ENCODE peak calls at places on chromosomes 16 and 17, in eight cellular contexts. I is fibroblast of mammary gland, Z is kidney epithelial cell, L is AG04449, S is AG09309, E is PC-3, Q is ovary, F is heart right ventricle. Y is an unnamed sample.

GRCh38 chr17:75096082-75096625 is 8.4 kb downstream of the SLC16A5 start:
- DNase-seq in I (peak; percentile 69), Z (peak; percentile 90), L (no peak), S (no peak), E (peak; percentile 99), Q (no peak), F (peak; percentile 71), Y (peak; percentile 91)

GRCh38 chr17:57295526-57296023 is 39.3 kb downstream of the MSI2 start:
- DNase-seq in I (no peak), Z (peak; percentile 54), L (no peak), S (no peak), E (peak; percentile 82), Q (no peak), F (no peak), Y (no peak)

GRCh38 chr16:30663820-30664528 is 5.7 kb downstream of the FBRS start:
- DNase-seq in I (peak; percentile 68), Z (no peak), L (no peak), S (no peak), E (no peak), Q (no peak), F (no peak), Y (no peak)

GRCh38 chr16:4320571-4321137 is 4.8 kb downstream of the GLIS2 start:
- DNase-seq in I (no peak), Z (no peak), L (no peak), S (no peak), E (no peak), Q (no peak), F (no peak), Y (no peak)

GRCh38 chr16:86628614-86629013 is 50.3 kb downstream of the FOXL1 start:
- DNase-seq in I (no peak), Z (no peak), L (peak; percentile 52), S (no peak), E (peak; percentile 15), Q (no peak), F (no peak), Y (no peak)

GRCh38 chr16:13779676-13780075 is 140.3 kb upstream of the ERCC4 start:
- DNase-seq in I (no peak), Z (no peak), L (no peak), S (no peak), E (no peak), Q (no peak), F (no peak), Y (no peak)

GRCh38 chr17:78473951-78474630 is 95.6 kb downstream of the PGS1 start:
- DNase-seq in I (no peak), Z (no peak), L (peak; percentile 1), S (no peak), E (no peak), Q (no peak), F (no peak), Y (peak; percentile 53)

GRCh38 chr17:77889866-77890760 is 68.4 kb upstream of the TNRC6C start:
- DNase-seq in I (no peak), Z (no peak), L (no peak), S (no peak), E (no peak), Q (no peak), F (no peak), Y (peak; percentile 27)

GRCh38 chr16:81618661-81619060 is 160.4 kb upstream of the PLCG2 start:
- DNase-seq in I (no peak), Z (no peak), L (no peak), S (no peak), E (no peak), Q (peak; percentile 67), F (no peak), Y (no peak)

GRCh38 chr17:36858119-36859002 is 78.9 kb upstream of the LHX1 start:
- DNase-seq in I (no peak), Z (no peak), L (no peak), S (no peak), E (peak; percentile 11), Q (no peak), F (no peak), Y (no peak)

GRCh38 chr16:24984903-24985675 is 30.1 kb downstream of the ARHGAP17 start:
- DNase-seq in I (no peak), Z (no peak), L (no peak), S (no peak), E (no peak), Q (no peak), F (no peak), Y (no peak)

GRCh38 chr17:57566724-57567123 is 178.4 kb downstream of the CCDC182 start:
- DNase-seq in I (no peak), Z (no peak), L (no peak), S (no peak), E (no peak), Q (no peak), F (no peak), Y (peak; percentile 49)

GRCh38 chr16:62751218-62751617 is 715.0 kb upstream of the CDH8 start:
- DNase-seq in I (no peak), Z (no peak), L (no peak), S (no peak), E (no peak), Q (no peak), F (no peak), Y (no peak)

GRCh38 chr17:57940653-57941329 is 14.4 kb downstream of the CUEDC1 start:
- DNase-seq in I (peak; percentile 64), Z (no peak), L (no peak), S (no peak), E (peak; percentile 86), Q (no peak), F (no peak), Y (no peak)

GRCh38 chr16:86170720-86171119 is 271.8 kb downstream of the IRF8 start:
- DNase-seq in I (no peak), Z (no peak), L (no peak), S (no peak), E (no peak), Q (no peak), F (no peak), Y (no peak)

GRCh38 chr17:951388-952132 is 28.0 kb downstream of the NXN start:
- DNase-seq in I (peak; percentile 86), Z (peak; percentile 81), L (no peak), S (no peak), E (peak; percentile 42), Q (no peak), F (no peak), Y (no peak)

DNA sequence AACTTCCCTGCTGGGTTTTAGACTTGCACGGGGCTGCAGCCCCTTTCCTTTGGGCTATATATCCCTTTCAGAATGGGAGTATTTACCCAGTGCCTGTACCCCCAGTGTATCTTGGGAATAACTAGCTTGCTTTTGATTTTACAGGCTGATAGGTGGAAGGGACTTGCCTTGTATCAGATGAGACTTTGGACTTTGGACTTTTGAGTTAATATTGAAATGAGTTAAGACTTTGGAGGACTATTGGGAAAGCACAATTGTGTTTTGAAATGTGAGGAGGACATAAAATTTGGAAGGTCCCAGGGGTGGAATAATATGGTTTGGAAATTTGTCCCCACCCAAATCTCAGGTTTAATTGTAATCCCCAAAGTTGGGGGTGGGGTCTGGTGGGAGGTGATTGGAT is 393.8 kb upstream of the KIF2B start:
- DNase-seq in I (no peak), Z (no peak), L (no peak), S (no peak), E (no peak), Q (no peak), F (no peak), Y (no peak)
- H3K4me3 ChIP-seq in I (no peak overlapping the region), Z (no peak overlapping the region), L (no peak overlapping the region), S (no peak overlapping the region), E (no peak overlapping the region), Q (no peak overlapping the region), F (no peak overlapping the region), Y (no peak overlapping the region)

GRCh38 chr16:56898847-56899246 is 33.1 kb upstream of the HERPUD1 start:
- DNase-seq in I (no peak), Z (no peak), L (no peak), S (no peak), E (no peak), Q (no peak), F (no peak), Y (no peak)

GRCh38 chr16:56894331-56894917 is 29.4 kb downstream of the SLC12A3 start:
- DNase-seq in I (no peak), Z (no peak), L (no peak), S (no peak), E (no peak), Q (no peak), F (no peak), Y (no peak)

GRCh38 chr16:56896244-56896643 is 31.2 kb downstream of the SLC12A3 start:
- DNase-seq in I (no peak), Z (no peak), L (no peak), S (no peak), E (no peak), Q (no peak), F (no peak), Y (no peak)

GRCh38 chr16:56895813-56896212 is 30.8 kb downstream of the SLC12A3 start:
- DNase-seq in I (no peak), Z (no peak), L (no peak), S (no peak), E (no peak), Q (no peak), F (no peak), Y (no peak)

GRCh38 chr16:56897026-56897799 is 32.2 kb downstream of the SLC12A3 start:
- DNase-seq in I (no peak), Z (no peak), L (no peak), S (no peak), E (no peak), Q (no peak), F (no peak), Y (no peak)
- H3K4me3 ChIP-seq in I (no peak overlapping the region), Z (no peak overlapping the region), L (no peak overlapping the region), S (no peak overlapping the region), E (no peak overlapping the region), Q (no peak overlapping the region), F (no peak overlapping the region), Y (no peak overlapping the region)

DNA sequence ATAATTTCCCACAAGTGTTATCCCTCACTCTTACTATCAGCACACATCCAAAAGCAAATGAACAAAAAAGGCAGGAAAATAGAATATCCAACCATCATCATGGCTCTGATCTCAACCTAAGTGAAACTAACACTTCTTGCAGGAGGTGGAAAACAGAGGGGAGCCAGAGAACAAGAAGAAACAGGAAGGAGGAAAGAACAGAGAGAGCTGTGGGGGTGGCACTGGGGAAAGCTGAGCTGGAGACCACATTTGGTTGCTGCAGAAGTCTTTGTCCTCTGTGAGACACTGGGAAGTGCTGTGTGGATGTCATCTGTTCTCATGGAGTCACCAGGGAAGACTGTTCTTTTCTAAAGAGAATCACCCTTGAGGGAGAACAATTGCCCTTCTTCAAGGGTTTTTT is 34.7 kb downstream of the GRB7 start:
- DNase-seq in I (no peak), Z (no peak), L (no peak), S (no peak), E (no peak), Q (no peak), F (no peak), Y (no peak)
- H3K4me3 ChIP-seq in I (no peak overlapping the region), Z (no peak overlapping the region), L (no peak overlapping the region), S (no peak overlapping the region), E (no peak overlapping the region), Q (no peak overlapping the region), F (no peak overlapping the region), Y (no peak overlapping the region)

DNA sequence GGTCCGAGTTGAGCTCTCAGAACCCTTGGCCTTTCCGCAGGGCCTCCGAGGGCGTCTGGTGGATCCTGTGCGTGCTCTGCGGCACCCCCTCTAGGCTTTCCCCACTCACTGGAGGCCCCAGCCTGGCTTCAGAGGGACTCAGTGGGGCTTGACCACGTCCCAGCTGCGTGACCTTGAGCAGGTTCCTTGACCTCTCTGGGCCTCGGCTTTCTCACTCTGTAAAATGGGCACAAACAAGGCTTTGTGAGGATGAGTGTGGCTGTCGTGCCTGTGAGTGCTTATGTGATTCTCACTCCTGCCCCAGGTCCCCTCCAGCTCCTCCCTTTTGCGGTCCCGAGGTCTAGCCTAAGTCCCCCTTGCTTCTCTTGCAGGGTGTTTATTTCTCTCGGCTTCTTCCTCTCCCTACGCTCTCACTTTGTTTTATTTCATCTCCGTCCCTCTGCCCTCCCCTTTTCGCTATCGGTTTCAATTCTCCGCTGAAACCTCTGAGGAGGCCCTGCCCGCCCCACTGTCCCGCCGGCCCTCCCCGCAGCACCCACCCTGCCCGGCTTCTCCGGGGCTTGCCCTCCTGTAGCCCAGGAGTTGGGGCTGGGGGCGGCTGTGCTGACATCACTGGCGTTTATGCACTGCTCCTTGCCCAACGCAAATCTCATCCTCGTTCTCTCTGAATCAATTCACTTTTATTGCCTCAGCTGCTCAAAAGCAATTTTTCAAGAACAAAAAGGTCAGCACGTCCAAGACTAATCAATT is 82.3 kb upstream of the CBX4 start:
- DNase-seq in I (no peak), Z (no peak), L (no peak), S (no peak), E (no peak), Q (no peak), F (no peak), Y (no peak)
- H3K4me3 ChIP-seq in I (no peak overlapping the region), Z (no peak overlapping the region), L (peak overlapping the region; percentile 15), S (peak overlapping the region; percentile 35), E (no peak overlapping the region), Q (no peak overlapping the region), F (no peak overlapping the region), Y (no peak overlapping the region)

Y was measured in left lung.